ENCODE peak calls at places on chromosomes 4 and X, in six cellular contexts. One of them, this sample, is unnamed.

GRCh38 chrX:136310411-136310810 is 9.6 kb downstream of the ADGRG4 start:
- DNase-seq in WTC11: no peak
- DNase-seq in RWPE1: peak
- DNase-seq in fibroblast of mammary gland: peak
- DNase-seq in glutamatergic neuron: no peak
- DNase-seq in endothelial cell: no peak
- DNase-seq in this sample: no peak

GRCh38 chr4:152206646-152207435 is 329.1 kb downstream of the FBXW7 start:
- DNase-seq in WTC11: no peak
- DNase-seq in RWPE1: no peak
- DNase-seq in fibroblast of mammary gland: no peak
- DNase-seq in glutamatergic neuron: peak
- DNase-seq in endothelial cell: no peak
- DNase-seq in this sample: no peak

GRCh38 chr4:151673913-151674520 is 86.8 kb downstream of the GATB start:
- DNase-seq in WTC11: no peak
- DNase-seq in RWPE1: no peak
- DNase-seq in fibroblast of mammary gland: no peak
- DNase-seq in glutamatergic neuron: no peak
- DNase-seq in endothelial cell: no peak
- DNase-seq in this sample: no peak

GRCh38 chr4:81997313-81997712 is 376.5 kb downstream of the HNRNPD start:
- DNase-seq in WTC11: no peak
- DNase-seq in RWPE1: no peak
- DNase-seq in fibroblast of mammary gland: no peak
- DNase-seq in glutamatergic neuron: no peak
- DNase-seq in endothelial cell: no peak
- DNase-seq in this sample: no peak

GRCh38 chr4:185405296-185405999 is 8.8 kb downstream of the ANKRD37 start:
- DNase-seq in WTC11: no peak
- DNase-seq in RWPE1: no peak
- DNase-seq in fibroblast of mammary gland: no peak
- DNase-seq in glutamatergic neuron: no peak
- DNase-seq in endothelial cell: no peak
- DNase-seq in this sample: no peak

GRCh38 chr4:106486533-106486932 is 118.0 kb upstream of the GIMD1 start:
- DNase-seq in WTC11: no peak
- DNase-seq in RWPE1: no peak
- DNase-seq in fibroblast of mammary gland: no peak
- DNase-seq in glutamatergic neuron: no peak
- DNase-seq in endothelial cell: no peak
- DNase-seq in this sample: no peak

GRCh38 chrX:23637187-23637586 is 30.1 kb upstream of the PRDX4 start:
- DNase-seq in WTC11: no peak
- DNase-seq in RWPE1: no peak
- DNase-seq in fibroblast of mammary gland: peak
- DNase-seq in glutamatergic neuron: no peak
- DNase-seq in endothelial cell: no peak
- DNase-seq in this sample: no peak

GRCh38 chr4:105436414-105436813 is 37.4 kb downstream of the PPA2 start:
- DNase-seq in WTC11: no peak
- DNase-seq in RWPE1: no peak
- DNase-seq in fibroblast of mammary gland: no peak
- DNase-seq in glutamatergic neuron: no peak
- DNase-seq in endothelial cell: no peak
- DNase-seq in this sample: no peak

GRCh38 chr4:853416-853781 is 27.5 kb upstream of the CPLX1 start:
- DNase-seq in WTC11: no peak
- DNase-seq in RWPE1: no peak
- DNase-seq in fibroblast of mammary gland: no peak
- DNase-seq in glutamatergic neuron: peak
- DNase-seq in endothelial cell: no peak
- DNase-seq in this sample: no peak

GRCh38 chrX:46770817-46771163 is 11.9 kb upstream of the SLC9A7 start:
- DNase-seq in WTC11: no peak
- DNase-seq in RWPE1: peak
- DNase-seq in fibroblast of mammary gland: peak
- DNase-seq in glutamatergic neuron: no peak
- DNase-seq in endothelial cell: no peak
- DNase-seq in this sample: no peak

GRCh38 chr4:88962430-88962829 is 94.6 kb downstream of the FAM13A start:
- DNase-seq in WTC11: no peak
- DNase-seq in RWPE1: no peak
- DNase-seq in fibroblast of mammary gland: peak
- DNase-seq in glutamatergic neuron: no peak
- DNase-seq in endothelial cell: no peak
- DNase-seq in this sample: no peak

GRCh38 chr4:2296621-2297601 is 35.0 kb upstream of the MXD4 start:
- DNase-seq in WTC11: no peak
- DNase-seq in RWPE1: no peak
- DNase-seq in fibroblast of mammary gland: no peak
- DNase-seq in glutamatergic neuron: no peak
- DNase-seq in endothelial cell: no peak
- DNase-seq in this sample: no peak

GRCh38 chr4:57405359-57405758 is 295.2 kb upstream of the IGFBP7 start:
- DNase-seq in WTC11: no peak
- DNase-seq in RWPE1: peak
- DNase-seq in fibroblast of mammary gland: no peak
- DNase-seq in glutamatergic neuron: no peak
- DNase-seq in endothelial cell: no peak
- DNase-seq in this sample: no peak

GRCh38 chr4:1033840-1034551 is 22.6 kb downstream of the FGFRL1 start:
- DNase-seq in WTC11: no peak
- DNase-seq in RWPE1: no peak
- DNase-seq in fibroblast of mammary gland: peak
- DNase-seq in glutamatergic neuron: no peak
- DNase-seq in endothelial cell: no peak
- DNase-seq in this sample: no peak

GRCh38 chrX:53047228-53047627 is 1.4 kb upstream of the GPR173 start:
- DNase-seq in WTC11: no peak
- DNase-seq in RWPE1: no peak
- DNase-seq in fibroblast of mammary gland: peak
- DNase-seq in glutamatergic neuron: peak
- DNase-seq in endothelial cell: no peak
- DNase-seq in this sample: no peak

GRCh38 chrX:71938371-71938770 is 27.7 kb downstream of the NHSL2 start:
- DNase-seq in WTC11: no peak
- DNase-seq in RWPE1: no peak
- DNase-seq in fibroblast of mammary gland: no peak
- DNase-seq in glutamatergic neuron: no peak
- DNase-seq in endothelial cell: no peak
- DNase-seq in this sample: no peak

GRCh38 chr4:187687701-187688100 is 307.9 kb upstream of the ZFP42 start:
- DNase-seq in WTC11: no peak
- DNase-seq in RWPE1: no peak
- DNase-seq in fibroblast of mammary gland: peak
- DNase-seq in glutamatergic neuron: no peak
- DNase-seq in endothelial cell: no peak
- DNase-seq in this sample: no peak

GRCh38 chr4:75412746-75413145 is 101.5 kb downstream of the RCHY1 start:
- DNase-seq in WTC11: no peak
- DNase-seq in RWPE1: no peak
- DNase-seq in fibroblast of mammary gland: no peak
- DNase-seq in glutamatergic neuron: no peak
- DNase-seq in endothelial cell: no peak
- DNase-seq in this sample: no peak

GRCh38 chrX:53255738-53256191 is 25.6 kb downstream of the IQSEC2 start:
- DNase-seq in WTC11: no peak
- DNase-seq in RWPE1: no peak
- DNase-seq in fibroblast of mammary gland: no peak
- DNase-seq in glutamatergic neuron: no peak
- DNase-seq in endothelial cell: no peak
- DNase-seq in this sample: no peak

GRCh38 chr4:157045507-157046127 is 30.3 kb upstream of the GLRB start:
- DNase-seq in WTC11: no peak
- DNase-seq in RWPE1: peak
- DNase-seq in fibroblast of mammary gland: peak
- DNase-seq in glutamatergic neuron: no peak
- DNase-seq in endothelial cell: peak
- DNase-seq in this sample: no peak

GRCh38 chr4:110020681-110021443 is 108.2 kb downstream of the EGF start:
- DNase-seq in WTC11: no peak
- DNase-seq in RWPE1: no peak
- DNase-seq in fibroblast of mammary gland: no peak
- DNase-seq in glutamatergic neuron: no peak
- DNase-seq in endothelial cell: no peak
- DNase-seq in this sample: no peak

GRCh38 chr4:89469930-89470375 is 162.4 kb upstream of the GPRIN3 start:
- DNase-seq in WTC11: no peak
- DNase-seq in RWPE1: peak
- DNase-seq in fibroblast of mammary gland: peak
- DNase-seq in glutamatergic neuron: no peak
- DNase-seq in endothelial cell: no peak
- DNase-seq in this sample: no peak

GRCh38 chr4:52408471-52408870 is 250.6 kb downstream of the USP46 start:
- DNase-seq in WTC11: no peak
- DNase-seq in RWPE1: no peak
- DNase-seq in fibroblast of mammary gland: peak
- DNase-seq in glutamatergic neuron: no peak
- DNase-seq in endothelial cell: no peak
- DNase-seq in this sample: no peak

GRCh38 chrX:130079824-130080406 is 30.4 kb downstream of the ELF4 start:
- DNase-seq in WTC11: peak
- DNase-seq in RWPE1: peak
- DNase-seq in fibroblast of mammary gland: peak
- DNase-seq in glutamatergic neuron: peak
- DNase-seq in endothelial cell: peak
- DNase-seq in this sample: peak

GRCh38 chr4:146098397-146098796 is 77.1 kb upstream of the LSM6 start:
- DNase-seq in WTC11: no peak
- DNase-seq in RWPE1: no peak
- DNase-seq in fibroblast of mammary gland: no peak
- DNase-seq in glutamatergic neuron: no peak
- DNase-seq in endothelial cell: no peak
- DNase-seq in this sample: no peak

GRCh38 chrX:46263494-46263893 is 281.7 kb downstream of the ZNF674 start:
- DNase-seq in WTC11: no peak
- DNase-seq in RWPE1: no peak
- DNase-seq in fibroblast of mammary gland: no peak
- DNase-seq in glutamatergic neuron: no peak
- DNase-seq in endothelial cell: no peak
- DNase-seq in this sample: no peak

GRCh38 chr4:174835536-174835935 is 6.5 kb upstream of the GLRA3 start:
- DNase-seq in WTC11: no peak
- DNase-seq in RWPE1: no peak
- DNase-seq in fibroblast of mammary gland: peak
- DNase-seq in glutamatergic neuron: no peak
- DNase-seq in endothelial cell: no peak
- DNase-seq in this sample: no peak

GRCh38 chr4:115360441-115360840 is 247.0 kb upstream of the NDST4 start:
- DNase-seq in WTC11: no peak
- DNase-seq in RWPE1: no peak
- DNase-seq in fibroblast of mammary gland: peak
- DNase-seq in glutamatergic neuron: no peak
- DNase-seq in endothelial cell: no peak
- DNase-seq in this sample: no peak

GRCh38 chr4:181823645-181824044 is 419.6 kb upstream of the TENM3 start:
- DNase-seq in WTC11: no peak
- DNase-seq in RWPE1: no peak
- DNase-seq in fibroblast of mammary gland: no peak
- DNase-seq in glutamatergic neuron: no peak
- DNase-seq in endothelial cell: no peak
- DNase-seq in this sample: no peak

GRCh38 chr4:80471701-80472100 is 136.2 kb downstream of the CFAP299 start:
- DNase-seq in WTC11: peak
- DNase-seq in RWPE1: peak
- DNase-seq in fibroblast of mammary gland: no peak
- DNase-seq in glutamatergic neuron: peak
- DNase-seq in endothelial cell: no peak
- DNase-seq in this sample: no peak

GRCh38 chr4:82721819-82722423 is 76.7 kb downstream of the SCD5 start:
- DNase-seq in WTC11: no peak
- DNase-seq in RWPE1: peak
- DNase-seq in fibroblast of mammary gland: no peak
- DNase-seq in glutamatergic neuron: peak
- DNase-seq in endothelial cell: no peak
- DNase-seq in this sample: no peak

GRCh38 chr4:126777649-126778048 is 855.1 kb upstream of the INTU start:
- DNase-seq in WTC11: no peak
- DNase-seq in RWPE1: peak
- DNase-seq in fibroblast of mammary gland: peak
- DNase-seq in glutamatergic neuron: no peak
- DNase-seq in endothelial cell: no peak
- DNase-seq in this sample: no peak

GRCh38 chrX:82219129-82219528 is 1017.2 kb downstream of the SH3BGRL start:
- DNase-seq in WTC11: no peak
- DNase-seq in RWPE1: no peak
- DNase-seq in fibroblast of mammary gland: no peak
- DNase-seq in glutamatergic neuron: no peak
- DNase-seq in endothelial cell: no peak
- DNase-seq in this sample: no peak

GRCh38 chrX:82218361-82218760 is 1016.5 kb downstream of the SH3BGRL start:
- DNase-seq in WTC11: no peak
- DNase-seq in RWPE1: peak
- DNase-seq in fibroblast of mammary gland: peak
- DNase-seq in glutamatergic neuron: no peak
- DNase-seq in endothelial cell: no peak
- DNase-seq in this sample: no peak
- TF ChIP-seq CTCF in WTC11: peak
- TF ChIP-seq CTCF in RWPE1: no peak
- TF ChIP-seq CTCF in fibroblast of mammary gland: peak
- TF ChIP-seq CTCF in glutamatergic neuron: peak
- TF ChIP-seq CTCF in endothelial cell: peak
- TF ChIP-seq CTCF in this sample: peak

GRCh38 chr4:45668086-45668485 is 455.8 kb downstream of the GABRG1 start:
- DNase-seq in WTC11: no peak
- DNase-seq in RWPE1: no peak
- DNase-seq in fibroblast of mammary gland: no peak
- DNase-seq in glutamatergic neuron: no peak
- DNase-seq in endothelial cell: no peak
- DNase-seq in this sample: no peak
- TF ChIP-seq CTCF in WTC11: no peak
- TF ChIP-seq CTCF in RWPE1: no peak
- TF ChIP-seq CTCF in fibroblast of mammary gland: no peak
- TF ChIP-seq CTCF in glutamatergic neuron: no peak
- TF ChIP-seq CTCF in endothelial cell: no peak
- TF ChIP-seq CTCF in this sample: no peak

GRCh38 chr4:4457803-4458550 is 71.1 kb downstream of the NSG1 start:
- DNase-seq in WTC11: no peak
- DNase-seq in RWPE1: no peak
- DNase-seq in fibroblast of mammary gland: peak
- DNase-seq in glutamatergic neuron: no peak
- DNase-seq in endothelial cell: no peak
- DNase-seq in this sample: no peak
- TF ChIP-seq CTCF in WTC11: no peak
- TF ChIP-seq CTCF in RWPE1: no peak
- TF ChIP-seq CTCF in fibroblast of mammary gland: no peak
- TF ChIP-seq CTCF in glutamatergic neuron: no peak
- TF ChIP-seq CTCF in endothelial cell: no peak
- TF ChIP-seq CTCF in this sample: no peak

DNA sequence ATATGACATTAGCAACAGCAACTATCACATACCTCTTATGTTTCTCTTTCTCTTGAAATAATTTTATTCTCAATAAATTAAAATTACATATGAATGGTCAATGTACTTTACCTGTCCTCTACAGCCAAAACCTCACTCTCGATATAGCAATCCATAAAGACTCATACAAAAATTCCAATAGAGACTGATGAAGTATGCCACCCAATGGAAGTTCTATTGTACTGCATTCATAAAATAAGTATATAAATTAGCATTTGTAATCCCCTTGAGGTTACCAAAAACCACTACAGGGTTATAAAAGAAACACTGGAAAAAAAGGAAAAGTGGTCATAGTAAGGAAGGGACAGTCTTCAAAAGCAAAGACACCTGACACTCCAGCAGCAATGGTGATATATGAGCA is 32.8 kb downstream of the CLDN2 start:
- DNase-seq in WTC11: no peak
- DNase-seq in RWPE1: peak
- DNase-seq in fibroblast of mammary gland: peak
- DNase-seq in glutamatergic neuron: no peak
- DNase-seq in endothelial cell: no peak
- DNase-seq in this sample: no peak
- TF ChIP-seq CTCF in WTC11: no peak
- TF ChIP-seq CTCF in RWPE1: peak
- TF ChIP-seq CTCF in fibroblast of mammary gland: peak
- TF ChIP-seq CTCF in glutamatergic neuron: peak
- TF ChIP-seq CTCF in endothelial cell: peak
- TF ChIP-seq CTCF in this sample: peak